ENCODE peak calls at places on chromosomes 12 and 14, in six cellular contexts. X, U, N, I, L and P are unnamed samples. For H3K4me1 and H3K9me3, the result is how much of the 10 kb centered on the place peaks cover.

GRCh38 chr14:22926316-22926715 is 2.9 kb downstream of the PRMT5 start:
- DNase-seq in X (peak), U (no peak), N (peak), I (no peak), L (peak), P (no peak)

GRCh38 chr14:55705651-55706340 is 125.8 kb downstream of the KTN1 start:
- DNase-seq in X (peak), U (no peak), N (peak), I (peak), L (no peak), P (no peak)

GRCh38 chr14:103070971-103071542 is 13.0 kb upstream of the LBHD2 start:
- DNase-seq in X (no peak), U (no peak), N (no peak), I (no peak), L (no peak), P (no peak)

GRCh38 chr14:59354666-59355065 is 110.5 kb downstream of the GPR135 start:
- DNase-seq in X (no peak), U (no peak), N (peak), I (no peak), L (peak), P (no peak)

GRCh38 chr12:3259976-3260375 is 182.8 kb downstream of the TSPAN9 start:
- DNase-seq in X (no peak), U (no peak), N (no peak), I (peak), L (no peak), P (no peak)

GRCh38 chr14:43938588-43939281 is 568.3 kb downstream of the FSCB start:
- DNase-seq in X (no peak), U (no peak), N (no peak), I (peak), L (no peak), P (no peak)

GRCh38 chr14:96249016-96249415 is 7.0 kb upstream of the BDKRB1 start:
- DNase-seq in X (peak), U (no peak), N (no peak), I (peak), L (peak), P (peak)

GRCh38 chr14:101721951-101722661 is 39.4 kb upstream of the PPP2R5C start:
- DNase-seq in X (no peak), U (no peak), N (peak), I (no peak), L (peak), P (no peak)

GRCh38 chr12:43147893-43148292 is 404.1 kb downstream of the ADAMTS20 start:
- DNase-seq in X (no peak), U (no peak), N (no peak), I (no peak), L (peak), P (no peak)

GRCh38 chr12:96265400-96265799 is 71.2 kb downstream of the ELK3 start:
- DNase-seq in X (no peak), U (no peak), N (no peak), I (no peak), L (no peak), P (no peak)

GRCh38 chr14:99067927-99068326 is 204.1 kb downstream of the BCL11B start:
- DNase-seq in X (no peak), U (no peak), N (no peak), I (no peak), L (no peak), P (no peak)

GRCh38 chr12:122145505-122146330 is 28.3 kb downstream of the IL31 start:
- DNase-seq in X (no peak), U (no peak), N (no peak), I (no peak), L (no peak), P (no peak)

GRCh38 chr14:58738189-58738836 is 100.6 kb downstream of the DACT1 start:
- DNase-seq in X (no peak), U (no peak), N (peak), I (no peak), L (peak), P (no peak)

GRCh38 chr14:24428628-24429394 is 657 bp downstream of the CBLN3 start:
- DNase-seq in X (no peak), U (no peak), N (no peak), I (peak), L (no peak), P (no peak)

GRCh38 chr12:42571327-42572009 is 18.1 kb downstream of the PRICKLE1 start:
- DNase-seq in X (no peak), U (no peak), N (no peak), I (no peak), L (no peak), P (no peak)

GRCh38 chr14:36317650-36318049 is 2.8 kb downstream of the MBIP start:
- DNase-seq in X (no peak), U (no peak), N (peak), I (no peak), L (peak), P (no peak)

GRCh38 chr12:98371419-98371818 is 144.0 kb upstream of the TMPO start:
- DNase-seq in X (no peak), U (no peak), N (no peak), I (no peak), L (no peak), P (no peak)

GRCh38 chr12:120654656-120655055 is 14.2 kb downstream of the CABP1 start:
- DNase-seq in X (no peak), U (peak), N (no peak), I (no peak), L (no peak), P (peak)

GRCh38 chr14:101151226-101151929 is 247.9 kb upstream of the RTL1 start:
- DNase-seq in X (no peak), U (no peak), N (peak), I (no peak), L (no peak), P (no peak)

GRCh38 chr14:69485701-69486100 is 1.2 kb downstream of the PLEKHD1 start:
- DNase-seq in X (no peak), U (no peak), N (no peak), I (no peak), L (no peak), P (no peak)

GRCh38 chr12:122866379-122866778 is 29.5 kb downstream of the VPS37B start:
- DNase-seq in X (no peak), U (no peak), N (no peak), I (no peak), L (no peak), P (no peak)

GRCh38 chr14:50335389-50335788 is 23.3 kb downstream of the DMAC2L start:
- DNase-seq in X (peak), U (peak), N (no peak), I (no peak), L (no peak), P (peak)

GRCh38 chr12:10562306-10562933 is 51.0 kb downstream of the MAGOHB start:
- DNase-seq in X (peak), U (no peak), N (peak), I (no peak), L (peak), P (no peak)

GRCh38 chr14:53034688-53035087 is 83.8 kb upstream of the FERMT2 start:
- DNase-seq in X (no peak), U (no peak), N (no peak), I (no peak), L (no peak), P (no peak)

GRCh38 chr14:53034036-53034435 is 83.2 kb upstream of the FERMT2 start:
- DNase-seq in X (no peak), U (no peak), N (no peak), I (no peak), L (no peak), P (no peak)

GRCh38 chr14:53035336-53035735 is 84.5 kb upstream of the FERMT2 start:
- DNase-seq in X (no peak), U (no peak), N (no peak), I (no peak), L (no peak), P (no peak)

GRCh38 chr14:53037016-53037415 is 86.2 kb upstream of the FERMT2 start:
- DNase-seq in X (no peak), U (no peak), N (no peak), I (no peak), L (no peak), P (no peak)

DNA sequence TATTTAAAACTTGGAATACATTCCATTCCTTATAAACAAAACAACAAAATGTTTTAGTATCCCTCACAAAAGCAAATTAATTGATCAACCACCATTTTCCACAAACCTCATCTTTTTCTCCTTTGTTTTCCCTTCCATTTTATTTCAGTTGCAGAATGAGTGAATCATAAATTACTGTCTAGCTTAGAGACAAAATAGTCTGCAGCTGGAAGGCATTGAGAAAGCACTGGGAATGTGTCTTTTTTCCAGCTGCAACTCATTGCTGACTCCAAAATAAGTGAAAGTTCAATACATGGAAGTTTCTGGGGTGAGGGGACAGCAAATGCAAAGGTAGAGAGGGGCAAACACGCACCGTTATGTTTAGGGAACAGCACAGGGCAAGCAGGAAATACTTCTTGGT is 84.9 kb upstream of the FERMT2 start:
- DNase-seq in X (no peak), U (no peak), N (no peak), I (no peak), L (peak), P (no peak)
- H3K4me1 ChIP-seq in X (under half), U (under half), N (under half), I (under half), L (half or more), P (under half)

DNA sequence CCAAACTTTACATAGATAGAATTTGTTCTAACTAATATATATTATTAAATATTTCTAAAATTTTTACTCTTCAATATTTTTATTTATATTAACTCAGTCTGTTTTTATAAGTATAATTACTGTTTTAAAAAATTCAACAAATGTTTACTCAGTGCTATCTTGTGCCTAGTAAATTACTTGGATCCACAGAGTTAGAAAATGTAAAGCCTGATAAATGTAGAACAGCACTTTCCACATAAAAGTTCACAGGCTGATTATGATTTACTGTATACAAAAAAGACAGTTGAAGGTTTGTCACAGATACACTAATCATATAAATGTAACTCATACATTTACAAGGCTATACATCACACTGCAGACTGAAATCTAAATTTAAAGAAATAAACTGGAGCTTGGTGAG is 170.0 kb downstream of the FOXG1 start:
- DNase-seq in X (no peak), U (no peak), N (no peak), I (no peak), L (no peak), P (no peak)
- H3K9me3 ChIP-seq in X (under half), U (under half), N (under half), I (under half), L (under half), P (under half)

DNA sequence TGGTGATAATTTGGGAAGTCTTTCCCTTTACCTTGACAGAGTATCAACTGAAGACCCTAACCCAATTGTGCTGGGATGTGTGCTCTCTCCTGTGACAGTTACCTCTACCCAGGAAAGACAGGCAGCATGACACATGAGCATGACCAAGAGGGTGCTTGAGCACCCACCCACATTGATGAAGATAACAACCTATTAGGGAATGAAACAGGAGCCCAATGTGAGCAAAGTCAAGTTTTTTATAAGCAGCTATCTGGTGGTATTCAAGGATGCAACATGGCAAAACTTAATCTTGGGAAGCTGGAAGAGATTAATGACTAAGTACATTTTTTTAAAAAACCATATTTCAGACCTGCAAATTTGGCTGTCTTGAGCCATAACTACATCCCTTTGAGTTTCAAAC is 60.4 kb downstream of the MED13L start:
- DNase-seq in X (no peak), U (no peak), N (no peak), I (no peak), L (no peak), P (no peak)
- H3K4me1 ChIP-seq in X (under half), U (half or more), N (under half), I (under half), L (under half), P (under half)

GRCh38 chr14:82528011-82528410 is 994.4 kb upstream of the SEL1L start:
- DNase-seq in X (no peak), U (no peak), N (no peak), I (no peak), L (no peak), P (no peak)
- H3K9me3 ChIP-seq in X (under half), U (under half), N (under half), I (under half), L (under half), P (under half)

GRCh38 chr12:64650762-64651161 is 40.5 kb downstream of the RASSF3 start:
- DNase-seq in X (peak), U (no peak), N (peak), I (no peak), L (no peak), P (no peak)

GRCh38 chr12:64655141-64655540 is 44.8 kb downstream of the RASSF3 start:
- DNase-seq in X (no peak), U (no peak), N (no peak), I (no peak), L (no peak), P (no peak)

GRCh38 chr12:64656429-64656828 is 46.1 kb downstream of the RASSF3 start:
- DNase-seq in X (peak), U (no peak), N (no peak), I (no peak), L (no peak), P (no peak)

GRCh38 chr12:64653123-64653522 is 42.8 kb downstream of the RASSF3 start:
- DNase-seq in X (no peak), U (no peak), N (no peak), I (no peak), L (no peak), P (no peak)

GRCh38 chr12:64652346-64652745 is 42.1 kb downstream of the RASSF3 start:
- DNase-seq in X (no peak), U (no peak), N (no peak), I (no peak), L (no peak), P (no peak)
- H3K4me1 ChIP-seq in X (under half), U (under half), N (under half), I (under half), L (under half), P (under half)

DNA sequence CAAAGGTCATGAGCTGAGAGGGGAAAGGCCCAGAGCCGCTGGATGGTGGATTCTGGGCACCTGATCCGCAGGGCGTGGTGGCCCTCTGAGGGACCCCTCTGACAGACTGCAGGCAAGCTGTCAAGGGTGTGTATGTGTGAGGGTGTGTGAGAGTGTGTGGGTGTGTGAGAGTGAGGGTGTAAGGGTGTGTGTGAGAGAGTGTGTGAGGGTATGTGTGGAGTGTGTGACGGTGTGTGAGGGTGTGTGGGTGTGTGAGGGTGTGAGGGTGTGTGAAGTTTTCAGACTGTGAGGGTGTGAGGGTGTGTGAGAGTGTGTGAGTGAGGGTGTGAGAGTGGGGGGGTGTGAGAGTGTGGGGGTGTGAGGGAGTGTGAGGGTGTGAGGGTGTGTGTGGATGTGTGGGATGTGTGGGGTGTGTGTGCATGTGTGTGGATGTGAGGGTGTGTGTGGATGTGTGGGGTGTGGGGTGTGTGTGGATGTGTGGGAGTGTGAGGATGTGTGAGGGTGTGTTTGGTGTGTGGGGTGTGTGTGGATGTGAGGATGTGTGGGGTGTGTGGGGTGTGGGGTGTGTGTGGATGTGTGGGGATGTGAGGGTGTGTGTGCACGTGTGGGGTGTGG is 156.7 kb downstream of the TMEM121 start:
- DNase-seq in X (no peak), U (no peak), N (no peak), I (no peak), L (no peak), P (no peak)
- H3K9me3 ChIP-seq in X (under half), U (under half), N (under half), I (under half), L (under half), P (under half)

DNA sequence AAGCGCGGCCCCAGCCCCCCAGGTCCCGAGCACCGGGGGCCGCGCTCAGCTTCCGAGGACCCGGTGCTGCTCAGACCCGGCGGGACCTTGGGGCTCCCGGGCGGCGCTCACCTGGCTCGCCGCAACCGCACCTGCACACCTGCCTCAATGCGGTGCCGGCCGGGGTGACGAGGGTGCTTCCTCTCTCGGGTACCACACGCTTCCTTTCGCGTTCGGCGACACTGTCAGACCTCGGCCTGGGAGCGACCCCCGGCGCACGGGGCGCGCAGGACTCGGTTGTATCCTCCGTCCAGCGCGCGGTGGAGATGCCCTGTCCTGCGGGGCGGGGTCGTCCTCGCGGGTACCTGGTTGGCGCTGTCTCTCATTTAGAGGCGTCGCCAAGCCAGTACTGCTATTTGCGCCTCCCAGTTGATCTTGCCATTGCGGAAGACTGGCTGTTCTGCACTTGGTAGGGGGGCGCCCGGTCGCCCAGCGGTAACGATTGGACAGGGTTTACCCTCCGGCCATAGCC is 718 bp downstream of the PACS2 start:
- DNase-seq in X (peak), U (no peak), N (peak), I (peak), L (peak), P (no peak)
- H3K4me1 ChIP-seq in X (under half), U (under half), N (under half), I (under half), L (under half), P (under half)

GRCh38 chr14:84001023-84001422 is 1528.9 kb upstream of the FLRT2 start:
- DNase-seq in X (no peak), U (no peak), N (no peak), I (no peak), L (no peak), P (no peak)
- H3K9me3 ChIP-seq in X (under half), U (under half), N (under half), I (under half), L (under half), P (under half)

DNA sequence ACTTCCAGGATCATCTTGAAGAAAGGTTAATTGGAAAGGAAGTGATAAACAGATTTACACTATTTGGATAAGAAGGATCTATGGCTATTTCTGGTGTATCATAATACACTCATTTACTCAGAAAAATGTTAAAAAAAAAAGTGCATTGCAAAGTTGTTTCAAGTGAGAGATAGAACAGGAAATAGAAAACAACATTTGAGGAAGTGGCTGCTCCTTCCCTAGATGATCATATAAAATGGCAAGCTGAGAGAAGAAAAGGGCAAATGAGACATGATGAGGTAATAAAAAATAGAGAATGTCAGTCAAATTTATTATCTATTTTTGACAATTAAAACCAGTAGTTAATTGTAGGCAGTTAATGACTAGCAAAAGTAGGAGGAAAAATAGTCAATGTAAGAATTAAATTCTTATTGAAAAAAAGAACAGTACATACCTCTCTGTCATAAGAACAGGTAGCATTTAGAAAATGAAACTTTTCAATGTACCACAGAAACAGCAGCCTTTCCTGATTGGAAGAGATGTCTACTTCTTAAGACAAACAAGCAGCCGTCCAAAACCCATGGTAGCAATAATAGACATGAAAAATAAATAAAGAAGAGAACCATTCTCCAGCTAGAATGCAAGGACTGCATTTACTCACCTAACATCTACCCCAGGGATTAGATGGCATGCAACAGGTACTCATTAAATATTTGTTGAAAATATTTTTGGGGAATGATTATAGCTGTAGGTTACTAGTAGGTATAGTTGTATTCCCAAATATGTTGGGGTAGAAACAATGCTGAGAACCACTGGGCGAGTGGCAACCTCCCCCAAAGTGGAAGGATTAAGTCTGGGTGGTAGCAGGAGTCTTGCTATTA is 63.9 kb upstream of the GRIP1 start:
- DNase-seq in X (no peak), U (no peak), N (no peak), I (no peak), L (no peak), P (no peak)
- H3K4me1 ChIP-seq in X (under half), U (under half), N (under half), I (under half), L (under half), P (under half)

GRCh38 chr14:44970907-44971306 is 8.9 kb downstream of the TOGARAM1 start:
- DNase-seq in X (no peak), U (no peak), N (no peak), I (no peak), L (no peak), P (no peak)

GRCh38 chr14:44966601-44967336 is 4.8 kb downstream of the TOGARAM1 start:
- DNase-seq in X (no peak), U (no peak), N (peak), I (no peak), L (no peak), P (no peak)

DNA sequence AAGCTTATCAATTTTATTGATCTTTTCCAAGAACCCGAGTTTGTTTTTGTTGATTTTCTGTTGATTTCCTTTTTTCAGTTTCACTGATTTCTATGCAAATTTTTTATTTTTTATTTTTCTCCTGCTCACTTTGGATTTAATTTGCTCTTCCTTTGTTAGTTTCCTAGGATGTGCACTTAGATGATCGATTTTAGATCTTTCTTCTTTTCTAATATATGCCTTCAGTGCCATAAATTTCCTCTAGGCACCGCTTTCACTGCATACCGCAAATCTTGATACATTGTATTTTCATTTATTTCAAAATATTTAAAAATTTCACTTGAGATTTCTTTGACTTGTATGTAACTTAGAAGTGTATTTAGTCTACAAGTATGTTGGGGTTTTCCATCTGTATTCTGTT is 9.5 kb downstream of the TOGARAM1 start:
- DNase-seq in X (no peak), U (no peak), N (no peak), I (no peak), L (no peak), P (no peak)
- H3K9me3 ChIP-seq in X (under half), U (under half), N (under half), I (under half), L (under half), P (under half)